ENCODE peak calls at places on chromosomes 12 and 14, in four cellular contexts. L is Panc1, I is uterus, E is tibial artery. Y is an unnamed sample.

GRCh38 chr14:105485720-105486332 is 860 bp upstream of the CRIP1 start:
- DNase-seq in E (no peak), L (no peak), I (no peak), Y (no peak)

GRCh38 chr12:101920906-101921305 is 43.5 kb downstream of the DRAM1 start:
- DNase-seq in E (no peak), I (no peak), L (no peak), Y (no peak)

GRCh38 chr12:32603858-32604257 is 75.2 kb upstream of the DNM1L start:
- DNase-seq in I (no peak), E (no peak), L (no peak), Y (no peak)

GRCh38 chr12:6771091-6771495 is 1.2 kb upstream of the LAG3 start:
- DNase-seq in L (no peak), I (peak), E (no peak), Y (no peak)

GRCh38 chr14:43640718-43641267 is 866.3 kb downstream of the FSCB start:
- DNase-seq in E (no peak), L (no peak), I (no peak), Y (no peak)

GRCh38 chr12:131114942-131115584 is 161.4 kb downstream of the ADGRD1 start:
- DNase-seq in I (no peak), E (no peak), L (no peak), Y (no peak)

GRCh38 chr14:46661728-46662127 is 10.1 kb upstream of the RPL10L start:
- DNase-seq in L (no peak), I (no peak), E (no peak), Y (no peak)

GRCh38 chr14:90613997-90614396 is 202.2 kb downstream of the TTC7B start:
- DNase-seq in E (no peak), I (no peak), L (no peak), Y (no peak)

GRCh38 chr14:70073924-70074566 is 114.7 kb downstream of the SLC8A3 start:
- DNase-seq in I (peak), E (no peak), L (peak), Y (no peak)

GRCh38 chr12:109961201-109961600 is 35.0 kb downstream of the GIT2 start:
- DNase-seq in E (no peak), I (no peak), L (no peak), Y (no peak)

GRCh38 chr14:99568567-99569560 is 35.1 kb downstream of the CCDC85C start:
- DNase-seq in I (peak), L (no peak), E (no peak), Y (no peak)

GRCh38 chr12:96236221-96236822 is 42.1 kb downstream of the ELK3 start:
- DNase-seq in E (peak), I (peak), L (no peak), Y (no peak)

GRCh38 chr14:99560946-99561683 is 42.9 kb downstream of the CCDC85C start:
- DNase-seq in L (no peak), I (no peak), E (no peak), Y (no peak)

GRCh38 chr12:117377758-117378157 is 16.3 kb upstream of the NOS1 start:
- DNase-seq in L (no peak), E (no peak), I (no peak), Y (no peak)

GRCh38 chr12:104494137-104494815 is 37.5 kb downstream of the CHST11 start:
- DNase-seq in E (no peak), L (no peak), I (no peak), Y (no peak)

GRCh38 chr12:58888131-58888783 is 32.0 kb downstream of the LRIG3 start:
- DNase-seq in L (no peak), E (peak), I (no peak), Y (no peak)

GRCh38 chr12:38158428-38159091 is 158.0 kb upstream of the ALG10B start:
- DNase-seq in E (peak), L (no peak), I (no peak), Y (no peak)

GRCh38 chr12:53103860-53104305 is 597 bp downstream of the SOAT2 start:
- DNase-seq in E (no peak), L (no peak), I (no peak), Y (no peak)

GRCh38 chr12:53100466-53101151 is 2.7 kb upstream of the SOAT2 start:
- DNase-seq in L (no peak), I (no peak), E (peak), Y (peak)

GRCh38 chr12:53101266-53101665 is 2.0 kb upstream of the SOAT2 start:
- DNase-seq in E (no peak), I (no peak), L (no peak), Y (no peak)

GRCh38 chr12:53102883-53103807 is at the start of gene SOAT2:
- DNase-seq in L (no peak), E (no peak), I (no peak), Y (no peak)

GRCh38 chr12:53101931-53102781 is 1.1 kb upstream of the SOAT2 start:
- DNase-seq in I (no peak), E (no peak), L (no peak), Y (no peak)
- H3K27ac ChIP-seq in I (no peak), E (no peak), L (no peak), Y (no peak)

GRCh38 chr14:64971452-64971889 is 665 bp downstream of the RAB15 start:
- DNase-seq in L (no peak), I (no peak), E (no peak), Y (no peak)
- H3K27ac ChIP-seq in L (no peak), I (no peak), E (peak), Y (peak)

GRCh38 chr14:35355981-35356839 is 48.3 kb downstream of the NFKBIA start:
- DNase-seq in E (no peak), I (no peak), L (no peak), Y (no peak)
- H3K27ac ChIP-seq in E (peak), I (no peak), L (peak), Y (no peak)

GRCh38 chr14:77007975-77008421 is 20.5 kb downstream of the IRF2BPL start:
- DNase-seq in E (peak), L (no peak), I (no peak), Y (peak)

GRCh38 chr14:77006127-77006526 is 22.4 kb downstream of the IRF2BPL start:
- DNase-seq in L (no peak), E (no peak), I (no peak), Y (no peak)

GRCh38 chr14:77007339-77007974 is 21.1 kb downstream of the IRF2BPL start:
- DNase-seq in I (no peak), L (no peak), E (no peak), Y (no peak)

GRCh38 chr14:77009014-77009413 is 19.5 kb downstream of the IRF2BPL start:
- DNase-seq in E (no peak), I (no peak), L (no peak), Y (no peak)

DNA sequence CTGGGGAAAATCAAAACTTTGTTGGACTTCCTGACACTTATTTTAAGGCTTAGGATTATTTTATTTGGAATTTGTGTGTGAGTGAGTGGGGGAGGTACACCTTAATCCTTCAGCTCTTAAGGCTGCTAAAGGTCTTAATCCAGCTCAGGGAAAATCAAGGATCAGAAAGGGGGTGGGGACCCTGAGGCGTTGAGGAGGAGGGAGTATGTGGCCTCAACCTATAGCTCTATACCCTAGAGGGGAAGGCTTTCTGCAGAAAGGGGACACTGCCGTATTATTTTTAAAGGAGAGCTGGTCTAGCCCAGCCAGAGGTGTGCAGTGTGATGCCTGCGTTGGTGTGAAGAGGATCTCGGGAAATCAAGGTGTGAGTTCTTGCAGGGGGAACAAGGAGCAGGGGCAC is 20.0 kb downstream of the IRF2BPL start:
- DNase-seq in I (no peak), E (no peak), L (no peak), Y (no peak)
- H3K27ac ChIP-seq in I (peak), E (peak), L (no peak), Y (peak)

GRCh38 chr12:100189241-100190012 is 11.2 kb upstream of the ACTR6 start:
- DNase-seq in L (no peak), I (no peak), E (no peak), Y (no peak)
- H3K27ac ChIP-seq in L (no peak), I (no peak), E (no peak), Y (no peak)

GRCh38 chr14:73789996-73790581 is 61.5 kb upstream of the PTGR2 start:
- DNase-seq in L (no peak), E (peak), I (peak), Y (peak)
- H3K27ac ChIP-seq in L (peak), E (peak), I (peak), Y (peak)

DNA sequence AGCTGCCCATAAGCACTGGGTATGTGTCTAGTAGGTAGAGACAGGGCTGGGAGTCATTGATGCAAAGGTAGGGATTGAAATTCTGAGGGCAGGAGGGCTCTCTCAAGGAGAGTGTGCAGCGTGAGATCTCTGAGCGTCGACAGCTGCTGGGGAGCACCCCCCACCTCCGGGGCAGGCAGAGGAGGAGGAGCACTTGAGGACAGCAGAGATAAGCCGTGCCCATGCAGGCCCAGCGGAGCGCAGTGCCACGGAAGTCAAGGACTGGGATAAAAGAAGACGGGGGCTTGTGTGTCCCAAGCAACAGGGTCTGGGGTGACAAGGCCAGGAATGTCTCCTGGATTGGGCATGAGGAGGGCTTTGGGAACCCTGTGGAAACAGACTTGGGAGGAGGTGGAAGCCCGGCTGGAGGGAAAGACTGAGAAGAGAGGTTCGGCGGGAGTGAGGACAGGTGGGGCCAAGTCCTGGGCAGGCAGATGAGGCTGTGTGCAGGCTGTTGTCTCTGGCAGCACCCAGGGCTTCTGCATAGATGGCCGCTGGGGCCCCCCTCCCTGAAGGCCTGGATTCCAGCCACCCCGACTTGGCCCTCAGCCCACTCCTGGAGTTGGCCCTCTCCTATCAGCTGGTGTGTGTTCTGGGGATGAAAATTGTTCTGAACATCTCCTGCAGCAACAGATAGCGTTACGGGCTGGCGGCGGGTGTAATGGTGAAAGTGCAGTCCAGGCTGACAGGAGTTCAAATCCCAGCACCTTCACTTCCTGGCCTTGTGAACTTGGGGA is 1.9 kb downstream of the CACNA2D4 start:
- DNase-seq in L (no peak), I (peak), E (peak), Y (no peak)
- H3K27ac ChIP-seq in L (no peak), I (no peak), E (no peak), Y (no peak)

DNA sequence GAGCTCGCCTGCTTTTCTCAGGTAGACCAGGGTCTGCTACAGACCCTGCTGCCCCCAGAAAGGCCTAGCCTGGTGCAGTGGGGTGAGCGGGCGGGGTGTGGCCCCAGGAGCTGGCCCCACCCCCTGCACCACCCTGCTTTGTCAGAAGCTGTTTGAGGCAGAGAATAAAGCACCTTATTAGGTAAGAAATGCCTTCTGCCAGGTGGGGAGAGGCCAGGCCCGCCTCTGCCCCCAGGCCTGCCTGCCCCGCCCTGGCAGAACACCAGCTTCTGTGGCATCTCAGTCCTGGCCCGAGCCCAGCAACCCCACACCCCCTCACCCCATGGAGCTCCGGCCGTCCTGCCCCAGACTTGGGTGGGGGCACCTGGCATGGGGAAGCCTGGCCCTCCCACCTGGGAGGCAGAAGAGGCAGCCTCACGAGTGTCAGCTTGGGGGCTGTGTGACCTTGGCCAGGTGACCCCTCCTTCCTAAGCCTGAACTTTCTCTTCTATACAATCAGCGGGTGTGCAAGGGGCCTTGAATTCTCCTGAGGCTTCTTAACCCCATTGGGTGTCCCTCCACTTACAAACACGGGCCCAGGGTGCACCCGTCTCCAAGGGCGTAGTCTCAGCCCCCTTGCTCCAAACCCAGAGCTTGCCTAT is 43.2 kb downstream of the KRT80 start:
- DNase-seq in E (no peak), L (no peak), I (no peak), Y (no peak)
- H3K27ac ChIP-seq in E (peak), L (peak), I (peak), Y (peak)

GRCh38 chr12:51973560-51973959 is 22.1 kb downstream of the ACVR1B start:
- DNase-seq in E (no peak), L (no peak), I (no peak), Y (no peak)
- H3K27ac ChIP-seq in E (no peak), L (no peak), I (peak), Y (no peak)

DNA sequence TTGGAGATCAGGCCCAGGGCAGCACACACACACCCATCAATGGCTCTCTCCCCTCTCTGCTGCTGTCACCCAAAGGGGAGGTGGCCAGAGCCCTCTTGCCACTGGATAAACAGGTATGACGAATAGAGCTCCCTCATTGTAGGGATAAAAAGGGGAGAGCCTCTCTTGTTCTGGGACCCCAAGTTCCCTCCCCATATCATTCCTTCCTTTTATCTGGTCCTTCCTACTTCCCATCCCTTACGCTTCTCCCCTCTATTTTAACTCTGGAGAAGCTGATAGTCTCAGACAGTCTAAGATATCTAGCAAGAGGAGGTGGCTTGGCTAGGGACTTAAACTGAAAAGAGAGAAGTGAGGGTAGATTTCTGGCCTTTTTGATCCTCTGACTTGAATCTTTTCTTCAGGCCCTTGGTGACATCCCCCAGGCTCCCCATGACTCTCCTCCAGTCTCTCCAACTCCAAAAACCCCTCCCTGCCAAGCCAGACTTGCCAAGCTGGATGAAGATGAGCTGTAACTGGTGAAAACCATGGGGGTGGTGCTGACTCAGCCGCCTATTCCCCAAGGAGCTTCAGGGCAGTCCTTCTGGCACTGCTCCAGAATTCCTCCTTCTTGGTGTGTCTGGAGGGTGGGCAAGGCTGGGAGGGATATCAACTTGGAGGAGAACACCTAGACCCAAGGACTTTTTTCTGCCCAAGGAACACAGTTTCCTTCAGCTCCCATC is 5.3 kb downstream of the ARHGEF25 start:
- DNase-seq in L (no peak), I (peak), E (no peak), Y (no peak)
- H3K27ac ChIP-seq in L (no peak), I (no peak), E (peak), Y (peak)

Y was measured in coronary artery.